ENCODE peak calls at places on chromosome 11, in six cellular contexts. L, X, J, G, Y and N are unnamed samples.
A peak's percentile ranks its signal among the peaks of the same experiment; 100 is the strongest.

GRCh38 chr11:10441652-10442503 is 13.2 kb upstream of the AMPD3 start:
- DNase-seq in L (no peak), Y (no peak), X (no peak), G (no peak), J (peak; percentile 68), N (peak; percentile 69)

GRCh38 chr11:77175021-77175842 is 47.2 kb downstream of the MYO7A start:
- DNase-seq in J (no peak), L (no peak), X (no peak), G (no peak), Y (no peak), N (no peak)

GRCh38 chr11:1356007-1356435 is 33.7 kb upstream of the BRSK2 start:
- DNase-seq in J (no peak), X (no peak), G (no peak), L (no peak), Y (no peak), N (no peak)

GRCh38 chr11:45259607-45260006 is 26.5 kb downstream of the SYT13 start:
- DNase-seq in L (no peak), X (no peak), J (no peak), Y (peak; percentile 89), G (no peak), N (no peak)

GRCh38 chr11:64924910-64925284 is 408 bp downstream of the PPP2R5B start:
- DNase-seq in G (no peak), L (no peak), J (no peak), X (peak; percentile 67), Y (no peak), N (peak; percentile 53)

GRCh38 chr11:73143126-73143838 is 1.2 kb upstream of the FCHSD2 start:
- DNase-seq in X (no peak), J (peak; percentile 46), L (no peak), Y (no peak), G (no peak), N (no peak)

GRCh38 chr11:36421546-36422155 is 88.4 kb downstream of the TRAF6 start:
- DNase-seq in X (no peak), G (no peak), L (no peak), Y (no peak), J (no peak), N (no peak)

GRCh38 chr11:47400813-47401279 is 7.5 kb upstream of the SLC39A13 start:
- DNase-seq in J (no peak), Y (no peak), X (no peak), G (no peak), L (no peak), N (no peak)

GRCh38 chr11:133947298-133947905 is 9.4 kb downstream of the IGSF9B start:
- DNase-seq in G (no peak), Y (peak; percentile 52), X (peak; percentile 100), J (peak; percentile 45), L (peak; percentile 66), N (peak; percentile 62)

GRCh38 chr11:122242731-122243130 is 126.7 kb upstream of the BLID start:
- DNase-seq in L (no peak), X (no peak), G (no peak), Y (peak; percentile 39), J (no peak), N (no peak)

GRCh38 chr11:64745523-64746328 is 1.8 kb upstream of the RASGRP2 start:
- DNase-seq in J (peak; percentile 77), X (no peak), G (no peak), L (peak; percentile 66), Y (no peak), N (peak; percentile 80)

GRCh38 chr11:33172996-33173395 is 11.7 kb upstream of the CSTF3 start:
- DNase-seq in G (no peak), X (no peak), J (no peak), L (no peak), Y (no peak), N (no peak)

GRCh38 chr11:104163100-104164027 is 583 bp downstream of the PDGFD start:
- DNase-seq in Y (no peak), G (no peak), J (no peak), L (peak; percentile 11), X (no peak), N (peak; percentile 3)

GRCh38 chr11:129854229-129854805 is 38.7 kb downstream of the TMEM45B start:
- DNase-seq in L (no peak), Y (no peak), G (no peak), J (no peak), X (no peak), N (no peak)

GRCh38 chr11:59791639-59792038 is 18.9 kb downstream of the MRPL16 start:
- DNase-seq in L (no peak), Y (no peak), X (no peak), G (no peak), J (no peak), N (no peak)

GRCh38 chr11:325796-326591 is 5.3 kb upstream of the IFITM3 start:
- DNase-seq in J (no peak), X (no peak), Y (no peak), G (no peak), L (no peak), N (no peak)

GRCh38 chr11:2990617-2991476 is 1.3 kb downstream of the NAP1L4 start:
- DNase-seq in J (no peak), X (no peak), L (no peak), Y (peak; percentile 20), G (no peak), N (no peak)

GRCh38 chr11:43316451-43316850 is 4.7 kb downstream of the API5 start:
- DNase-seq in L (no peak), Y (peak; percentile 78), X (no peak), G (no peak), J (peak; percentile 16), N (no peak)

GRCh38 chr11:61510980-61511373 is 2.4 kb downstream of the LRRC10B start:
- DNase-seq in Y (no peak), J (no peak), L (no peak), X (no peak), G (no peak), N (no peak)

GRCh38 chr11:48109046-48109666 is 107.5 kb upstream of the OR4B1 start:
- DNase-seq in L (no peak), J (no peak), G (peak; percentile 36), Y (peak; percentile 69), X (peak; percentile 49), N (peak; percentile 38)

GRCh38 chr11:134047586-134047999 is 21.3 kb upstream of the JAM3 start:
- DNase-seq in X (no peak), L (no peak), Y (peak; percentile 78), G (no peak), J (no peak), N (no peak)

GRCh38 chr11:2103666-2104523 is 35.3 kb downstream of the IGF2 start:
- DNase-seq in Y (no peak), G (no peak), L (no peak), X (no peak), J (no peak), N (no peak)

GRCh38 chr11:86244063-86244521 is 461 bp upstream of the EED start:
- DNase-seq in G (peak; percentile 94), J (peak; percentile 89), Y (peak; percentile 77), X (peak; percentile 82), L (no peak), N (peak; percentile 86)

GRCh38 chr11:15006139-15006759 is 34.1 kb upstream of the CALCA start:
- DNase-seq in G (no peak), X (no peak), L (no peak), J (peak; percentile 5), Y (peak; percentile 54), N (peak; percentile 15)

GRCh38 chr11:94885133-94885532 is 88.2 kb downstream of the CWC15 start:
- DNase-seq in G (no peak), L (no peak), X (no peak), Y (peak; percentile 28), J (no peak), N (peak; percentile 13)

GRCh38 chr11:124143034-124143433 is 27.8 kb downstream of the VWA5A start:
- DNase-seq in X (no peak), J (no peak), Y (no peak), G (no peak), L (no peak), N (no peak)

GRCh38 chr11:34223021-34223813 is 117.8 kb downstream of the NAT10 start:
- DNase-seq in X (no peak), J (no peak), Y (no peak), G (no peak), L (no peak), N (no peak)

GRCh38 chr11:63985812-63986155 is 454 bp upstream of the OTUB1 start:
- DNase-seq in G (no peak), L (no peak), Y (peak; percentile 33), J (peak; percentile 85), X (no peak), N (peak; percentile 75)

GRCh38 chr11:79436911-79437273 is 3.9 kb downstream of the TENM4 start:
- DNase-seq in J (no peak), X (no peak), L (peak; percentile 2), G (no peak), Y (no peak), N (no peak)

GRCh38 chr11:110827276-110827675 is 115.0 kb upstream of the ARHGAP20 start:
- DNase-seq in L (no peak), X (no peak), G (no peak), J (no peak), Y (no peak), N (no peak)